ENCODE peak calls at places on chromosomes 13 and 19, in seven cellular contexts. P, R, S, E, Z, B and A are unnamed samples.
A peak's percentile ranks its signal among the peaks of the same experiment; 100 is the strongest.

GRCh38 chr13:26985285-26985878 is 186.2 kb downstream of the USP12 start:
- DNase-seq in P (peak; percentile 29), R (peak; percentile 84), S (peak; percentile 79), E (peak; percentile 57), Z (peak; percentile 74), B (peak; percentile 70), A (peak; percentile 82)

GRCh38 chr19:39106201-39106600 is 19.4 kb upstream of the PAK4 start:
- DNase-seq in P (no peak), R (no peak), S (no peak), E (no peak), Z (no peak), B (no peak), A (no peak)

GRCh38 chr19:50039968-50040367 is 14.2 kb downstream of the ZNF473 start:
- DNase-seq in P (no peak), R (no peak), S (no peak), E (no peak), Z (no peak), B (no peak), A (no peak)

GRCh38 chr13:27621366-27622101 is at the start of gene POLR1D:
- DNase-seq in P (no peak), R (peak; percentile 86), S (peak; percentile 89), E (peak; percentile 81), Z (peak; percentile 79), B (peak; percentile 84), A (peak; percentile 94)

GRCh38 chr13:43804461-43805070 is 17.8 kb upstream of the ENOX1 start:
- DNase-seq in P (no peak), R (peak; percentile 19), S (peak; percentile 76), E (no peak), Z (no peak), B (no peak), A (peak; percentile 72)

GRCh38 chr13:59914556-59914955 is 249.2 kb downstream of the DIAPH3 start:
- DNase-seq in P (no peak), R (no peak), S (no peak), E (no peak), Z (no peak), B (no peak), A (no peak)

GRCh38 chr19:55590109-55590508 is 9.2 kb downstream of the FIZ1 start:
- DNase-seq in P (no peak), R (no peak), S (no peak), E (no peak), Z (no peak), B (no peak), A (no peak)

GRCh38 chr19:34217952-34218817 is 36.2 kb upstream of the GARRE1 start:
- DNase-seq in P (peak; percentile 98), R (peak; percentile 33), S (no peak), E (peak; percentile 47), Z (no peak), B (no peak), A (peak; percentile 81)

GRCh38 chr19:35353635-35354034 is 4.6 kb upstream of the FFAR3 start:
- DNase-seq in P (no peak), R (no peak), S (no peak), E (no peak), Z (no peak), B (no peak), A (no peak)

GRCh38 chr13:113973218-113974164 is at the start of gene C13orf46:
- DNase-seq in P (no peak), R (no peak), S (no peak), E (no peak), Z (no peak), B (no peak), A (no peak)

GRCh38 chr13:79898202-79898826 is 417.4 kb downstream of the NDFIP2 start:
- DNase-seq in P (no peak), R (no peak), S (no peak), E (no peak), Z (no peak), B (no peak), A (no peak)

GRCh38 chr13:110942248-110942981 is 27.5 kb upstream of the ANKRD10 start:
- DNase-seq in P (no peak), R (no peak), S (no peak), E (no peak), Z (no peak), B (no peak), A (peak; percentile 54)

GRCh38 chr19:5108123-5108613 is 139.3 kb downstream of the KDM4B start:
- DNase-seq in P (no peak), R (no peak), S (no peak), E (no peak), Z (no peak), B (no peak), A (no peak)

GRCh38 chr19:7916137-7916907 is 1.7 kb downstream of the TGFBR3L start:
- DNase-seq in P (no peak), R (no peak), S (peak; percentile 34), E (peak; percentile 60), Z (no peak), B (no peak), A (peak; percentile 56)

GRCh38 chr13:40127476-40127875 is 472.0 kb downstream of the COG6 start:
- DNase-seq in P (no peak), R (no peak), S (no peak), E (no peak), Z (no peak), B (no peak), A (no peak)

GRCh38 chr13:78743972-78744371 is 85.0 kb upstream of the OBI1 start:
- DNase-seq in P (no peak), R (no peak), S (no peak), E (no peak), Z (no peak), B (no peak), A (no peak)

GRCh38 chr13:92896842-92897241 is 329.8 kb upstream of the GPC6 start:
- DNase-seq in P (no peak), R (no peak), S (peak; percentile 49), E (no peak), Z (no peak), B (no peak), A (peak; percentile 66)

DNA sequence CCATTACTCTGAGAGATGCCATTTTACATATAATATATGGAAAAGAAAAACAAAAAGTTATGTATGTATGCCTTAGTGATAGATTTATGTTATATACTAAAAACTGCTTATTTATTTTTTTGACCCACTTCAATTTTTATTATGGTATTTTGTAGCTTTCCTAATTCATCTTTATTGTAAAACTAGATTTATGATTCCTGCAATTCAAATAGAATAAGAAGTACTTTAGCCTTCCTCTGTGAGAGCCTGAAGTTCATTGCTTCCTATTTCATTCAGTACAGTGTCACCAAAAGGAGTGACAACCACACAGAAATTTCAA is 158.1 kb downstream of the RGCC start:
- DNase-seq in P (no peak), R (no peak), S (no peak), E (no peak), Z (no peak), B (no peak), A (no peak)
- H3K4me3 ChIP-seq in P (no peak overlapping the region), R (no peak overlapping the region), S (no peak overlapping the region), E (no peak overlapping the region), Z (no peak overlapping the region), B (no peak overlapping the region), A (no peak overlapping the region)

DNA sequence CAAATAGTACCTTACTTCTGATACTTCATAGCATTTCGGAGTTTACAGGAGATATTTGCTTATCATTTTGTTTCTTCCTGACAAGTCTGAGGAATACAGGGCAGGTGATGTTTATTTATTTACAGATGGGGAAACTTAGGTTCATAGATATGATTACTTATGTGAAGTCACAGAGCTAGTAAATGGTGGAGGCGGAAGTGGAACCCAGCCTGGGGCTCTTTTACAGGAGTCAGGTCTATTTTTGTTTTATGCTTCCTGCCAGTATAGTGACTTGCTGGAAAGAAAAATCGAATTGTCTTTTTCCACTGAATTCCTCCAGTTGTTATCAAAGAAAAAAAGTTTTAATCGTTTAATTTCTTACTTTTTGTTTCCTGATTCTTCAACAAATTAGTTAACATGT is 66.5 kb downstream of the DGKH start:
- DNase-seq in P (no peak), R (no peak), S (no peak), E (no peak), Z (no peak), B (no peak), A (peak; percentile 67)
- H3K4me3 ChIP-seq in P (no peak overlapping the region), R (no peak overlapping the region), S (no peak overlapping the region), E (no peak overlapping the region), Z (no peak overlapping the region), B (no peak overlapping the region), A (no peak overlapping the region)

GRCh38 chr13:99304541-99304940 is 2.7 kb downstream of the GPR183 start:
- DNase-seq in P (no peak), R (no peak), S (no peak), E (no peak), Z (no peak), B (no peak), A (no peak)

GRCh38 chr13:99305180-99305965 is 1.8 kb downstream of the GPR183 start:
- DNase-seq in P (no peak), R (no peak), S (no peak), E (no peak), Z (no peak), B (no peak), A (no peak)

GRCh38 chr13:99308481-99309087 is 1.4 kb upstream of the GPR183 start:
- DNase-seq in P (no peak), R (no peak), S (no peak), E (no peak), Z (no peak), B (no peak), A (peak; percentile 43)

GRCh38 chr13:99307648-99308339 is 595 bp upstream of the GPR183 start:
- DNase-seq in P (peak; percentile 53), R (no peak), S (peak; percentile 82), E (no peak), Z (no peak), B (peak; percentile 74), A (peak; percentile 91)

GRCh38 chr13:99307247-99307646 is at the start of gene GPR183:
- DNase-seq in P (no peak), R (no peak), S (peak; percentile 82), E (no peak), Z (no peak), B (no peak), A (peak; percentile 27)
- H3K4me3 ChIP-seq in P (no peak within 1 kb of the TSS), R (no peak within 1 kb of the TSS), S (peak within 1 kb of the TSS; percentile 46), E (peak within 1 kb of the TSS; percentile 50), Z (no peak within 1 kb of the TSS), B (no peak within 1 kb of the TSS), A (no peak within 1 kb of the TSS)

DNA sequence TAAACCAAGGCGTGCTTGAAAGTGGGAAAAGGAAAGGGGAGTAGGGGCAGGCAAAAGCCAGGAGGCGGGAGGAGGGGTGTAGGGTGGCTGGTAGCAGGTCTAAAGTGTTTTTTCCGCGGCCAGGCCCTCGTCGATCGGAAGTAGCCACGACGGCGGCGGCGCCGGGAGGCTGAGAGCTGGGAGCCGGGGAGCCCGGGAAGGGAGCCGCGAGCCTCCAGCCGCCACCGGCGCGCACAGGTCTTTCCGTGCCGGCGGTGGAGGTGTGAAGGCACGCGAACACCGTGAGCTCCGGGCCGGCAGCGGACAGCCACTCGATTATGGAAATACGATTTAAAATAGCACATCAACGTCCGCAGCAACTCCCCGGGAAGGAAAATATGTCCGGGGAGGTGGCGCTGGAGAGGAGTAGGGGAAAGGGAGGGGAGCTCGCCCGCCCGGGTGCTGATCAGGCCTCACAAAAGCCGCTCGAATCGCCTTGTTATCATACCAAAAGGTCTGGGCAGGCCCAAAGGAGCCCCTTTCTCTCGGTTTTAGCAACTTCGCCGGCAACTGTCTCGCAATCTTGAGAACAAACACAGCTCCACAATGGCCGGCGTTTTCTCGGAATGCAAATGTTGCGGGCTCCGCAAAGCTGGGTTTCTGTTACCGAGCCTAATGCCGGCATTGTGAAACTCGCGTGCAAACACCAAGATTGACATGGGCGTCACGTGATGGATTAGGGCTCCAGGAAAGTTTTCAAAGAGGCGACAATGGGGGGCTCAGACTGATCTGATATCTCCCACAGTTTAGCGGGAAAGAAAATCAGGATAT is 2.9 kb upstream of the PCDH8 start:
- DNase-seq in P (no peak), R (peak; percentile 11), S (peak; percentile 73), E (no peak), Z (peak; percentile 29), B (peak; percentile 35), A (peak; percentile 20)
- H3K4me3 ChIP-seq in P (peak overlapping the region; percentile 56), R (peak overlapping the region; percentile 56), S (peak overlapping the region; percentile 39), E (peak overlapping the region; percentile 28), Z (peak overlapping the region; percentile 45), B (peak overlapping the region; percentile 59), A (peak overlapping the region; percentile 50)